ENCODE peak calls at places on chromosome 20, in five cellular contexts. One of them, this sample, is unnamed.

GRCh38 chr20:48919336-48919881 is 2.1 kb upstream of the ARFGEF2 start:
- DNase-seq in islet precursor cell: peak; percentile 66
- DNase-seq in Right ventricle myocardium inferior: no peak
- DNase-seq in MM.1S: no peak
- DNase-seq in NCI-H748 treated with DMSO at 0.1 percent for 48 hours: no peak
- DNase-seq in this sample: no peak

GRCh38 chr20:1308067-1308701 is 20.8 kb downstream of the SDCBP2 start:
- DNase-seq in NCI-H748 treated with DMSO at 0.1 percent for 48 hours: no peak
- DNase-seq in islet precursor cell: no peak
- DNase-seq in Right ventricle myocardium inferior: no peak
- DNase-seq in MM.1S: no peak
- DNase-seq in this sample: no peak

GRCh38 chr20:40160151-40160550 is 528.9 kb downstream of the MAFB start:
- DNase-seq in MM.1S: peak; percentile 56
- DNase-seq in NCI-H748 treated with DMSO at 0.1 percent for 48 hours: peak; percentile 59
- DNase-seq in islet precursor cell: peak; percentile 68
- DNase-seq in Right ventricle myocardium inferior: no peak
- DNase-seq in this sample: peak; percentile 22

GRCh38 chr20:51447097-51447764 is 95.3 kb downstream of the NFATC2 start:
- DNase-seq in MM.1S: no peak
- DNase-seq in Right ventricle myocardium inferior: no peak
- DNase-seq in NCI-H748 treated with DMSO at 0.1 percent for 48 hours: no peak
- DNase-seq in islet precursor cell: peak; percentile 96
- DNase-seq in this sample: no peak

GRCh38 chr20:49863666-49864065 is 51.0 kb downstream of the SLC9A8 start:
- DNase-seq in NCI-H748 treated with DMSO at 0.1 percent for 48 hours: no peak
- DNase-seq in MM.1S: no peak
- DNase-seq in Right ventricle myocardium inferior: no peak
- DNase-seq in islet precursor cell: no peak
- DNase-seq in this sample: no peak

GRCh38 chr20:44104807-44105517 is 82.0 kb downstream of the JPH2 start:
- DNase-seq in islet precursor cell: peak; percentile 24
- DNase-seq in MM.1S: no peak
- DNase-seq in Right ventricle myocardium inferior: no peak
- DNase-seq in NCI-H748 treated with DMSO at 0.1 percent for 48 hours: no peak
- DNase-seq in this sample: no peak

GRCh38 chr20:59398552-59399265 is 98.3 kb downstream of the EDN3 start:
- DNase-seq in Right ventricle myocardium inferior: no peak
- DNase-seq in MM.1S: no peak
- DNase-seq in NCI-H748 treated with DMSO at 0.1 percent for 48 hours: no peak
- DNase-seq in islet precursor cell: no peak
- DNase-seq in this sample: no peak

GRCh38 chr20:20664795-20665194 is 47.6 kb downstream of the RALGAPA2 start:
- DNase-seq in Right ventricle myocardium inferior: no peak
- DNase-seq in islet precursor cell: peak; percentile 69
- DNase-seq in NCI-H748 treated with DMSO at 0.1 percent for 48 hours: peak; percentile 74
- DNase-seq in MM.1S: peak; percentile 37
- DNase-seq in this sample: peak; percentile 50

GRCh38 chr20:58647814-58648501 is 3.1 kb upstream of the STX16 start:
- DNase-seq in islet precursor cell: no peak
- DNase-seq in MM.1S: no peak
- DNase-seq in Right ventricle myocardium inferior: no peak
- DNase-seq in NCI-H748 treated with DMSO at 0.1 percent for 48 hours: no peak
- DNase-seq in this sample: no peak

GRCh38 chr20:40640667-40641066 is 48.4 kb downstream of the MAFB start:
- DNase-seq in MM.1S: no peak
- DNase-seq in Right ventricle myocardium inferior: no peak
- DNase-seq in islet precursor cell: no peak
- DNase-seq in NCI-H748 treated with DMSO at 0.1 percent for 48 hours: no peak
- DNase-seq in this sample: no peak

GRCh38 chr20:25282796-25283195 is 34.9 kb downstream of the PYGB start:
- DNase-seq in NCI-H748 treated with DMSO at 0.1 percent for 48 hours: no peak
- DNase-seq in islet precursor cell: peak; percentile 35
- DNase-seq in Right ventricle myocardium inferior: peak; percentile 30
- DNase-seq in MM.1S: no peak
- DNase-seq in this sample: no peak

GRCh38 chr20:52190437-52191131 is 995 bp downstream of the ZFP64 start:
- DNase-seq in NCI-H748 treated with DMSO at 0.1 percent for 48 hours: no peak
- DNase-seq in islet precursor cell: peak; percentile 60
- DNase-seq in Right ventricle myocardium inferior: no peak
- DNase-seq in MM.1S: peak; percentile 74
- DNase-seq in this sample: peak; percentile 48

GRCh38 chr20:63658749-63659187 is 656 bp downstream of the RTEL1 start:
- DNase-seq in Right ventricle myocardium inferior: no peak
- DNase-seq in MM.1S: no peak
- DNase-seq in NCI-H748 treated with DMSO at 0.1 percent for 48 hours: no peak
- DNase-seq in islet precursor cell: no peak
- DNase-seq in this sample: no peak

GRCh38 chr20:15241696-15242095 is 904.3 kb upstream of the FLRT3 start:
- DNase-seq in MM.1S: no peak
- DNase-seq in Right ventricle myocardium inferior: no peak
- DNase-seq in islet precursor cell: no peak
- DNase-seq in NCI-H748 treated with DMSO at 0.1 percent for 48 hours: no peak
- DNase-seq in this sample: no peak

GRCh38 chr20:5569021-5569420 is 181.2 kb upstream of the SHLD1 start:
- DNase-seq in MM.1S: peak; percentile 72
- DNase-seq in NCI-H748 treated with DMSO at 0.1 percent for 48 hours: peak; percentile 75
- DNase-seq in islet precursor cell: no peak
- DNase-seq in Right ventricle myocardium inferior: no peak
- DNase-seq in this sample: peak; percentile 51

GRCh38 chr20:24781061-24781980 is 167.7 kb upstream of the CST7 start:
- DNase-seq in NCI-H748 treated with DMSO at 0.1 percent for 48 hours: no peak
- DNase-seq in Right ventricle myocardium inferior: peak; percentile 56
- DNase-seq in MM.1S: peak; percentile 66
- DNase-seq in islet precursor cell: peak; percentile 74
- DNase-seq in this sample: no peak

GRCh38 chr20:20549267-20549612 is 163.2 kb downstream of the RALGAPA2 start:
- DNase-seq in NCI-H748 treated with DMSO at 0.1 percent for 48 hours: peak; percentile 78
- DNase-seq in MM.1S: no peak
- DNase-seq in Right ventricle myocardium inferior: no peak
- DNase-seq in islet precursor cell: no peak
- DNase-seq in this sample: peak; percentile 77

GRCh38 chr20:47055699-47056369 is 161.2 kb downstream of the EYA2 start:
- DNase-seq in Right ventricle myocardium inferior: no peak
- DNase-seq in MM.1S: no peak
- DNase-seq in islet precursor cell: no peak
- DNase-seq in NCI-H748 treated with DMSO at 0.1 percent for 48 hours: no peak
- DNase-seq in this sample: no peak

GRCh38 chr20:61520761-61521460 is 268.9 kb downstream of the CDH4 start:
- DNase-seq in Right ventricle myocardium inferior: no peak
- DNase-seq in islet precursor cell: peak; percentile 76
- DNase-seq in MM.1S: no peak
- DNase-seq in NCI-H748 treated with DMSO at 0.1 percent for 48 hours: no peak
- DNase-seq in this sample: no peak

GRCh38 chr20:1225729-1226313 is at the start of gene RAD21L1:
- DNase-seq in MM.1S: peak; percentile 72
- DNase-seq in Right ventricle myocardium inferior: peak; percentile 85
- DNase-seq in NCI-H748 treated with DMSO at 0.1 percent for 48 hours: peak; percentile 85
- DNase-seq in islet precursor cell: peak; percentile 97
- DNase-seq in this sample: peak; percentile 36

GRCh38 chr20:11117808-11118528 is 444.2 kb upstream of the JAG1 start:
- DNase-seq in Right ventricle myocardium inferior: no peak
- DNase-seq in MM.1S: no peak
- DNase-seq in islet precursor cell: no peak
- DNase-seq in NCI-H748 treated with DMSO at 0.1 percent for 48 hours: no peak
- DNase-seq in this sample: no peak

GRCh38 chr20:43761396-43762340 is 34.9 kb upstream of the GTSF1L start:
- DNase-seq in NCI-H748 treated with DMSO at 0.1 percent for 48 hours: peak; percentile 66
- DNase-seq in Right ventricle myocardium inferior: no peak
- DNase-seq in islet precursor cell: no peak
- DNase-seq in MM.1S: no peak
- DNase-seq in this sample: no peak

GRCh38 chr20:17863577-17864292 is 104.9 kb downstream of the SNX5 start:
- DNase-seq in Right ventricle myocardium inferior: no peak
- DNase-seq in islet precursor cell: no peak
- DNase-seq in NCI-H748 treated with DMSO at 0.1 percent for 48 hours: no peak
- DNase-seq in MM.1S: no peak
- DNase-seq in this sample: no peak

GRCh38 chr20:22762576-22763256 is 178.3 kb upstream of the FOXA2 start:
- DNase-seq in MM.1S: no peak
- DNase-seq in Right ventricle myocardium inferior: peak; percentile 27
- DNase-seq in NCI-H748 treated with DMSO at 0.1 percent for 48 hours: no peak
- DNase-seq in islet precursor cell: no peak
- DNase-seq in this sample: no peak

GRCh38 chr20:35541118-35541782 is 628 bp upstream of the ERGIC3 start:
- DNase-seq in NCI-H748 treated with DMSO at 0.1 percent for 48 hours: no peak
- DNase-seq in Right ventricle myocardium inferior: no peak
- DNase-seq in MM.1S: no peak
- DNase-seq in islet precursor cell: no peak
- DNase-seq in this sample: no peak

GRCh38 chr20:7775072-7775471 is 165.2 kb downstream of the HAO1 start:
- DNase-seq in Right ventricle myocardium inferior: no peak
- DNase-seq in MM.1S: no peak
- DNase-seq in NCI-H748 treated with DMSO at 0.1 percent for 48 hours: no peak
- DNase-seq in islet precursor cell: no peak
- DNase-seq in this sample: no peak

GRCh38 chr20:63081351-63081750 is 74.6 kb upstream of the BHLHE23 start:
- DNase-seq in MM.1S: no peak
- DNase-seq in islet precursor cell: no peak
- DNase-seq in NCI-H748 treated with DMSO at 0.1 percent for 48 hours: no peak
- DNase-seq in Right ventricle myocardium inferior: no peak
- DNase-seq in this sample: no peak

GRCh38 chr20:36950432-36951197 is 893 bp downstream of the SAMHD1 start:
- DNase-seq in Right ventricle myocardium inferior: peak; percentile 78
- DNase-seq in NCI-H748 treated with DMSO at 0.1 percent for 48 hours: peak; percentile 4
- DNase-seq in MM.1S: peak; percentile 31
- DNase-seq in islet precursor cell: no peak
- DNase-seq in this sample: no peak

GRCh38 chr20:54004397-54004940 is 65.9 kb downstream of the BCAS1 start:
- DNase-seq in MM.1S: peak; percentile 89
- DNase-seq in islet precursor cell: no peak
- DNase-seq in NCI-H748 treated with DMSO at 0.1 percent for 48 hours: no peak
- DNase-seq in Right ventricle myocardium inferior: no peak
- DNase-seq in this sample: no peak

GRCh38 chr20:13228771-13229170 is 7.7 kb downstream of the ISM1 start:
- DNase-seq in NCI-H748 treated with DMSO at 0.1 percent for 48 hours: no peak
- DNase-seq in MM.1S: no peak
- DNase-seq in Right ventricle myocardium inferior: no peak
- DNase-seq in islet precursor cell: no peak
- DNase-seq in this sample: no peak

GRCh38 chr20:11130554-11131166 is 456.9 kb upstream of the JAG1 start:
- DNase-seq in NCI-H748 treated with DMSO at 0.1 percent for 48 hours: no peak
- DNase-seq in Right ventricle myocardium inferior: no peak
- DNase-seq in MM.1S: peak; percentile 46
- DNase-seq in islet precursor cell: no peak
- DNase-seq in this sample: no peak

GRCh38 chr20:58133020-58133419 is 95.4 kb downstream of the ANKRD60 start:
- DNase-seq in Right ventricle myocardium inferior: no peak
- DNase-seq in MM.1S: no peak
- DNase-seq in islet precursor cell: peak; percentile 38
- DNase-seq in NCI-H748 treated with DMSO at 0.1 percent for 48 hours: no peak
- DNase-seq in this sample: no peak